ENCODE peak calls at places on chromosome 13, in seven cellular contexts. T, Q, J, R, U, S and Y are unnamed samples.

GRCh38 chr13:24083722-24084421 is 76.6 kb upstream of the SPATA13 start:
- DNase-seq in T (no peak), Q (peak), J (peak), R (no peak), U (no peak), S (no peak), Y (no peak)

GRCh38 chr13:114062754-114063153 is 69.7 kb downstream of the RASA3 start:
- DNase-seq in T (no peak), Q (no peak), J (no peak), R (no peak), U (no peak), S (no peak), Y (no peak)

GRCh38 chr13:31282741-31283455 is 83.1 kb downstream of the B3GLCT start:
- DNase-seq in T (no peak), Q (no peak), J (no peak), R (no peak), U (no peak), S (no peak), Y (peak)

GRCh38 chr13:32829676-32830091 is 186.5 kb upstream of the KL start:
- DNase-seq in T (no peak), Q (no peak), J (no peak), R (no peak), U (no peak), S (no peak), Y (peak)

GRCh38 chr13:38888309-38888708 is 102.3 kb downstream of the STOML3 start:
- DNase-seq in T (no peak), Q (no peak), J (no peak), R (no peak), U (no peak), S (no peak), Y (peak)

GRCh38 chr13:60260440-60260839 is 96.7 kb upstream of the DIAPH3 start:
- DNase-seq in T (no peak), Q (no peak), J (no peak), R (no peak), U (peak), S (no peak), Y (no peak)

GRCh38 chr13:113967729-113968462 is 6.0 kb downstream of the C13orf46 start:
- DNase-seq in T (no peak), Q (no peak), J (no peak), R (no peak), U (no peak), S (no peak), Y (no peak)

GRCh38 chr13:98171806-98172569 is 5.1 kb downstream of the RNF113B start:
- DNase-seq in T (no peak), Q (no peak), J (peak), R (no peak), U (no peak), S (no peak), Y (no peak)

GRCh38 chr13:20118268-20119140 is 42.3 kb downstream of the GJA3 start:
- DNase-seq in T (peak), Q (peak), J (peak), R (no peak), U (peak), S (no peak), Y (no peak)

GRCh38 chr13:71577127-71577526 is 289.9 kb downstream of the DACH1 start:
- DNase-seq in T (no peak), Q (no peak), J (no peak), R (no peak), U (no peak), S (no peak), Y (peak)

GRCh38 chr13:33676700-33677048 is 141.3 kb upstream of the RFC3 start:
- DNase-seq in T (no peak), Q (no peak), J (peak), R (no peak), U (peak), S (peak), Y (no peak)

GRCh38 chr13:79485014-79485441 is 4.1 kb downstream of the NDFIP2 start:
- DNase-seq in T (no peak), Q (no peak), J (no peak), R (no peak), U (no peak), S (no peak), Y (peak)

GRCh38 chr13:34627905-34628682 is 314.0 kb upstream of the NBEA start:
- DNase-seq in T (no peak), Q (no peak), J (no peak), R (no peak), U (no peak), S (no peak), Y (no peak)

GRCh38 chr13:22839554-22840286 is 341.1 kb upstream of the SGCG start:
- DNase-seq in T (no peak), Q (no peak), J (no peak), R (no peak), U (no peak), S (no peak), Y (no peak)

GRCh38 chr13:36454962-36455361 is 22.7 kb downstream of the CCNA1 start:
- DNase-seq in T (no peak), Q (no peak), J (peak), R (no peak), U (no peak), S (no peak), Y (no peak)

GRCh38 chr13:65095118-65095517 is 2135.0 kb downstream of the PCDH9 start:
- DNase-seq in T (no peak), Q (no peak), J (peak), R (no peak), U (no peak), S (no peak), Y (no peak)

GRCh38 chr13:46896346-46897138 is at the start of gene HTR2A:
- DNase-seq in T (no peak), Q (no peak), J (no peak), R (no peak), U (peak), S (no peak), Y (no peak)

GRCh38 chr13:63041640-63042414 is 1626.2 kb upstream of the PCDH20 start:
- DNase-seq in T (no peak), Q (no peak), J (no peak), R (no peak), U (no peak), S (no peak), Y (peak)

GRCh38 chr13:52650731-52651130 is 1.9 kb upstream of the SUGT1 start:
- DNase-seq in T (no peak), Q (no peak), J (no peak), R (no peak), U (no peak), S (no peak), Y (no peak)

GRCh38 chr13:26186995-26187394 is 35.1 kb downstream of the RNF6 start:
- DNase-seq in T (no peak), Q (no peak), J (peak), R (no peak), U (peak), S (no peak), Y (no peak)

GRCh38 chr13:50612717-50613116 is 230.8 kb downstream of the DLEU7 start:
- DNase-seq in T (no peak), Q (no peak), J (no peak), R (no peak), U (no peak), S (no peak), Y (no peak)

GRCh38 chr13:62171697-62172096 is 756.0 kb upstream of the PCDH20 start:
- DNase-seq in T (no peak), Q (no peak), J (no peak), R (no peak), U (no peak), S (no peak), Y (peak)

GRCh38 chr13:58953638-58954037 is 1210.1 kb downstream of the DIAPH3 start:
- DNase-seq in T (no peak), Q (no peak), J (no peak), R (no peak), U (no peak), S (no peak), Y (no peak)

GRCh38 chr13:72194531-72194930 is 327.5 kb upstream of the DACH1 start:
- DNase-seq in T (no peak), Q (no peak), J (no peak), R (no peak), U (no peak), S (no peak), Y (no peak)

GRCh38 chr13:114107686-114108081 is 24.7 kb downstream of the RASA3 start:
- DNase-seq in T (no peak), Q (no peak), J (peak), R (no peak), U (no peak), S (no peak), Y (no peak)

GRCh38 chr13:105603283-105603682 is 932.2 kb downstream of the EFNB2 start:
- DNase-seq in T (no peak), Q (no peak), J (peak), R (no peak), U (no peak), S (no peak), Y (no peak)

GRCh38 chr13:51538626-51539179 is 45.6 kb upstream of the WDFY2 start:
- DNase-seq in T (no peak), Q (no peak), J (no peak), R (no peak), U (peak), S (no peak), Y (no peak)

GRCh38 chr13:48448285-48448962 is 35.5 kb upstream of the LPAR6 start:
- DNase-seq in T (no peak), Q (no peak), J (no peak), R (no peak), U (no peak), S (no peak), Y (no peak)

GRCh38 chr13:45231722-45232121 is 30.9 kb upstream of the KCTD4 start:
- DNase-seq in T (no peak), Q (no peak), J (peak), R (no peak), U (no peak), S (no peak), Y (no peak)

GRCh38 chr13:80840313-80840976 is 499.5 kb upstream of the SPRY2 start:
- DNase-seq in T (no peak), Q (no peak), J (no peak), R (no peak), U (peak), S (no peak), Y (no peak)

GRCh38 chr13:27022571-27023311 is 148.9 kb downstream of the USP12 start:
- DNase-seq in T (no peak), Q (no peak), J (no peak), R (no peak), U (no peak), S (peak), Y (no peak)

GRCh38 chr13:41562083-41562482 is 104.7 kb downstream of the RGCC start:
- DNase-seq in T (no peak), Q (no peak), J (no peak), R (no peak), U (no peak), S (no peak), Y (no peak)

GRCh38 chr13:21232196-21232595 is 55.7 kb downstream of the MRPL57 start:
- DNase-seq in T (no peak), Q (no peak), J (no peak), R (no peak), U (peak), S (no peak), Y (no peak)